ENCODE peak calls at places on chromosomes 5 and 9, in four cellular contexts. G is mucosa of descending colon; J is CD4-positive, alpha-beta memory T cell; D is upper lobe of right lung. Z is an unnamed sample. For H3K9me3, the result is how much of the 10 kb centered on the place peaks cover.

GRCh38 chr9:73805111-73805510 is 653.4 kb downstream of the ANXA1 start:
- DNase-seq in G (no peak), J (no peak), D (no peak), Z (no peak)

GRCh38 chr5:56951131-56951945 is 585 bp downstream of the MIER3 start:
- DNase-seq in G (peak), J (peak), D (peak), Z (peak)

GRCh38 chr9:84300271-84300670 is 40.3 kb downstream of the SLC28A3 start:
- DNase-seq in G (no peak), J (no peak), D (no peak), Z (peak)

GRCh38 chr9:16361939-16362338 is 508.5 kb downstream of the BNC2 start:
- DNase-seq in G (no peak), J (no peak), D (no peak), Z (no peak)

GRCh38 chr9:83299556-83299955 is 236.6 kb upstream of the RASEF start:
- DNase-seq in G (no peak), J (no peak), D (no peak), Z (peak)

GRCh38 chr5:120604898-120605297 is 140.8 kb downstream of the PRR16 start:
- DNase-seq in G (no peak), J (no peak), D (no peak), Z (peak)

GRCh38 chr9:134600431-134600830 is 41.2 kb upstream of the COL5A1 start:
- DNase-seq in G (no peak), J (no peak), D (no peak), Z (no peak)

GRCh38 chr9:34624475-34624984 is 4.2 kb upstream of the DCTN3 start:
- DNase-seq in G (no peak), J (no peak), D (no peak), Z (no peak)

GRCh38 chr5:10600629-10601245 is 36.9 kb downstream of the ANKRD33B start:
- DNase-seq in G (no peak), J (no peak), D (no peak), Z (no peak)

GRCh38 chr9:31023793-31024192 is 1360.7 kb upstream of the ACO1 start:
- DNase-seq in G (no peak), J (no peak), D (no peak), Z (no peak)

GRCh38 chr5:123120197-123120596 is 31.2 kb downstream of the PRDM6 start:
- DNase-seq in G (no peak), J (no peak), D (no peak), Z (no peak)

GRCh38 chr9:33628865-33629410 is 104.9 kb downstream of the ANKRD18B start:
- DNase-seq in G (no peak), J (no peak), D (no peak), Z (no peak)

DNA sequence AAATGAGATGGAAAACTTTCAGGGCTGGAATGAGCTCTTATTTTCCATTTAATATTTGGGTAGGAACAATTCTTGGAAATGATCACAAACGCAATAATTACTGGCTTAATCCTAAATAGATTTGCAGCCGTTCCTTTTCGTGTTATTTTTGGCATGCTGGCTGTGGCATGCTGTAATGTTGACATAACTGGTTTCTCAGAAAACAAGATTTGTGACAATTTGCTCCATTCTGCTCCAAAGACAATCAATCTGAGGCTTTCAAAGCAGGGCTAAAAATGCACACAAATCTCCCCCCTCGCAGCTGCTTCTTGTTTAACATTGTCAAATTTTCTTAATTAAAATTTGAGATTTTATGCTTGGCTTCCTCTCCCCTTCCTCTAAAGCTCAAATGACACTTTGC is 151.2 kb downstream of the TTC39B start:
- DNase-seq in G (no peak), J (no peak), D (no peak), Z (peak)
- H3K4me3 ChIP-seq in G (no peak), J (no peak), D (no peak), Z (no peak)

DNA sequence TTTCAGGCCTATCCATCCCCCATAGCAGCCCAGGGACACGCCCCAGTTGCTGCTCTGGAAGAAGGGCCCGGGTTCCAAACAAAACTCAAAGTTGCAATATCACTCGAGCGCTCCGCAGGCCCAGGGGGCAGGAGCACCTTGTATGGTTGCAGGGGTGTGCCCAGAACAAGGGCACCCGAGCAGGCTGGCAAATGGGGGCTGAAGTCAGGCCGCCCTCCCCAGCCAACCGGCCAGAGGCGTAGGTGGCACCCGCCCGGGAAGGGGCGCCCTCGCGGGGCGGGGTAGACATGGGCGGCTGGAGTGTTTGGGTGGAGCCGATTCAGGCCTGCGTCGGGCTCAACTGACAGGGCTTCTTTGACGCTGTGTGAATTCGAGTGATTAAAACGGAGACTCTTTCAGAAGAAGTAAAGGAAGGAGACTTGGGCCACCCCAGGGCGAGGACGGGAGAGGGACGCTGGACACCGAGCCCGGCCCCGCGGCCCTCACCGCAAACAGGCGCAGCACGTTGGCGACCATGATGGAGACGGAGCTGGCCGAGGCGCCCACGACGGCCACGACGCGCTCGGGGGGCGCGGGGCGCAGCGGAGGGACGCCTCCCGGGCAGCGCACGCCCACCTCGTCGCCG is 1.1 kb downstream of the GRM6 start:
- DNase-seq in G (no peak), J (no peak), D (no peak), Z (no peak)
- H3K9me3 ChIP-seq in G (under half), J (under half), D (under half), Z (under half)

DNA sequence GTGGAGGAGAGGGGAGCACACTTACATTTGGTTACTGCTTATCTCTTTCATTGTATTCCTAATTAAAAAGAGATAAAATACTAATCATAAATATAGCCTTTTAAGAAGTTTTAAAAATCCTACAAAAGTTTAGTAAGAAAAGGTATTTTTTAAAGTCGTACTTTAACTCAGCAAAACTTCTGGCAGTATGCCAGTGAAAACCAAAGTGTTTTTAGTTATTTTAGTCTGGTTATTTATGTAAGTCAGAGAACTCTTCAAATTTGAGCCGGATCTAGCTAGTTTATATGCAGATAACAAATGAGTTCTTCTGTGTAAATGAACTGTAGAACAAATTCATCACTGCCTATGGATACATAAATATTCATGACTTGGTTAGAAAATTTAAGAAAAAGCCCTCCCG is 36.5 kb upstream of the ANKDD1B start:
- DNase-seq in G (no peak), J (no peak), D (no peak), Z (no peak)
- H3K4me3 ChIP-seq in G (no peak), J (no peak), D (no peak), Z (no peak)

DNA sequence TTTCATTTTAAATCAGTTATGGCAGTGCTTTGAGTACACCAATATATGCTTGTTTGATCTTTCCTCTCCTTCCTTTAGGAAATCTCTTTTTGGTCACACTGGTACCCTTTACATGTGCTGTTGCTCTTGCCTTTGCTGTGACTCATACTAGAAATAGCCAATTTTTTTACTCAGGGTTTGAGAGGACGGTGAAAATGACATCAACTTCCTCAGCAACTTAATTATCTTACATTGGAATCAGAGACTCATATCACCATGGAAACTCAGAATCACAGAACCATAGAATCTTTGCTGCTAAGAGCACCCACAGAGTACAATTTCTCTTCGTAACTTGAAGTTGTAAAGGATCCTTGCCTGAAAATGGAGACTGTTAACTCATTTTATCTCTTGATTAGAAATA is 13.8 kb upstream of the ZNF300 start:
- DNase-seq in G (no peak), J (no peak), D (no peak), Z (no peak)
- H3K9me3 ChIP-seq in G (under half), J (under half), D (under half), Z (under half)

GRCh38 chr9:127580879-127581278 is 31.2 kb upstream of the STXBP1 start:
- DNase-seq in G (no peak), J (no peak), D (no peak), Z (no peak)

GRCh38 chr9:127575875-127576778 is 36.0 kb upstream of the STXBP1 start:
- DNase-seq in G (peak), J (no peak), D (no peak), Z (no peak)

GRCh38 chr9:127580371-127580770 is 31.7 kb upstream of the STXBP1 start:
- DNase-seq in G (no peak), J (no peak), D (peak), Z (no peak)

GRCh38 chr9:127578952-127579853 is 32.9 kb upstream of the STXBP1 start:
- DNase-seq in G (peak), J (peak), D (peak), Z (peak)

GRCh38 chr9:127578627-127578951 is 33.5 kb upstream of the STXBP1 start:
- DNase-seq in G (no peak), J (no peak), D (no peak), Z (no peak)
- H3K4me3 ChIP-seq in G (no peak), J (no peak), D (peak), Z (peak)

GRCh38 chr5:150931368-150931965 is 26.7 kb upstream of the ZNF300 start:
- DNase-seq in G (no peak), J (no peak), D (no peak), Z (no peak)
- H3K9me3 ChIP-seq in G (half or more), J (under half), D (half or more), Z (half or more)

GRCh38 chr5:54220230-54221040 is 89.9 kb downstream of the ARL15 start:
- DNase-seq in G (no peak), J (no peak), D (no peak), Z (no peak)
- H3K4me3 ChIP-seq in G (no peak), J (no peak), D (peak), Z (no peak)

Z was measured in MG63.